ENCODE peak calls at places on chromosomes 6 and 20, in ten cellular contexts. V is CD8-positive, alpha-beta T cell; M is lower lobe of right lung; Y is right atrium auricular region; Z is brain microvascular endothelial cell; L is thoracic aorta; X is DND-41; T is pancreas; K is body of pancreas; A is suprapubic skin. Q is an unnamed sample. For H3K36me3, the result is how much of the 10 kb centered on the place peaks cover.

GRCh38 chr6:89492025-89492640 is 59.2 kb downstream of the ANKRD6 start:
- DNase-seq in X (no peak), Y (no peak), Z (no peak), A (no peak), V (no peak), T (no peak), L (no peak), M (no peak), K (no peak), Q (no peak)

GRCh38 chr6:71138416-71138815 is 150.2 kb upstream of the OGFRL1 start:
- DNase-seq in V (no peak), M (no peak), Z (no peak), X (no peak), L (no peak), K (no peak), Y (no peak), T (no peak), A (no peak), Q (no peak)

GRCh38 chr6:128743974-128744765 is 138.8 kb upstream of the LAMA2 start:
- DNase-seq in Y (no peak), Z (no peak), A (no peak), M (no peak), K (no peak), V (no peak), X (no peak), T (no peak), L (no peak), Q (no peak)

GRCh38 chr20:32078322-32078721 is 26.3 kb downstream of the HCK start:
- DNase-seq in K (no peak), Z (no peak), X (no peak), V (no peak), Y (no peak), T (no peak), L (no peak), M (no peak), A (no peak), Q (no peak)

GRCh38 chr6:43702522-43703440 is 15.2 kb upstream of the MRPS18A start:
- DNase-seq in M (peak), K (peak), X (peak), L (peak), V (no peak), A (peak), Y (peak), T (peak), Z (peak), Q (peak)

GRCh38 chr6:10237284-10238043 is 177.4 kb downstream of the TFAP2A start:
- DNase-seq in Z (peak), T (no peak), V (no peak), Y (no peak), L (no peak), M (no peak), X (no peak), K (no peak), A (no peak), Q (no peak)

GRCh38 chr20:49785851-49786174 is 26.8 kb upstream of the SLC9A8 start:
- DNase-seq in V (no peak), Y (no peak), X (no peak), T (no peak), A (no peak), M (no peak), Z (no peak), L (no peak), K (no peak), Q (no peak)

GRCh38 chr20:22315771-22316170 is 268.6 kb downstream of the FOXA2 start:
- DNase-seq in X (peak), K (no peak), V (no peak), M (no peak), L (no peak), T (no peak), Z (no peak), A (no peak), Y (no peak), Q (no peak)

GRCh38 chr6:145310116-145310515 is 425.2 kb downstream of the EPM2A start:
- DNase-seq in V (no peak), K (no peak), Z (no peak), L (no peak), X (no peak), Y (no peak), M (no peak), A (no peak), T (no peak), Q (no peak)

GRCh38 chr20:62576815-62577214 is 65.5 kb upstream of the SLCO4A1 start:
- DNase-seq in Z (peak), X (peak), M (no peak), Y (no peak), L (no peak), V (no peak), T (no peak), K (no peak), A (no peak), Q (no peak)

GRCh38 chr20:22453244-22454080 is 130.9 kb downstream of the FOXA2 start:
- DNase-seq in L (no peak), K (peak), M (no peak), A (no peak), T (peak), X (no peak), Z (no peak), V (no peak), Y (no peak), Q (no peak)

GRCh38 chr6:131112252-131112651 is 23.0 kb upstream of the AKAP7 start:
- DNase-seq in V (no peak), X (no peak), Z (no peak), T (no peak), Y (no peak), A (no peak), M (no peak), L (no peak), K (no peak), Q (no peak)

GRCh38 chr6:150491131-150491795 is 108.4 kb upstream of the PLEKHG1 start:
- DNase-seq in X (no peak), M (no peak), Z (peak), V (no peak), L (no peak), K (no peak), A (no peak), Y (no peak), T (no peak), Q (no peak)

GRCh38 chr6:41315203-41315602 is 20.2 kb upstream of the NCR2 start:
- DNase-seq in Y (no peak), A (no peak), L (no peak), X (no peak), T (no peak), V (no peak), Z (no peak), M (no peak), K (no peak), Q (no peak)

GRCh38 chr20:52847739-52848359 is 124.3 kb upstream of the TSHZ2 start:
- DNase-seq in M (no peak), A (no peak), V (no peak), T (no peak), K (peak), X (no peak), Z (no peak), L (no peak), Y (no peak), Q (no peak)

GRCh38 chr20:49853640-49854039 is 41.0 kb downstream of the SLC9A8 start:
- DNase-seq in L (no peak), V (no peak), Y (no peak), K (no peak), X (no peak), Z (peak), A (no peak), T (no peak), M (no peak), Q (no peak)

GRCh38 chr20:51696304-51697118 is 71.7 kb downstream of the ATP9A start:
- DNase-seq in M (no peak), K (no peak), A (no peak), T (no peak), L (no peak), Z (no peak), X (no peak), V (no peak), Y (no peak), Q (peak)

GRCh38 chr6:133512410-133513016 is 271.4 kb downstream of the EYA4 start:
- DNase-seq in T (peak), A (no peak), M (peak), K (peak), V (no peak), Y (no peak), X (peak), L (no peak), Z (peak), Q (peak)

GRCh38 chr6:81606965-81607381 is 145.5 kb downstream of the TENT5A start:
- DNase-seq in Y (no peak), T (no peak), X (no peak), V (no peak), A (no peak), L (no peak), K (no peak), Z (no peak), M (no peak), Q (no peak)

GRCh38 chr20:41635158-41635557 is 17.0 kb upstream of the CHD6 start:
- DNase-seq in L (no peak), M (no peak), T (no peak), Y (no peak), A (no peak), K (no peak), Z (no peak), X (no peak), V (no peak), Q (no peak)

GRCh38 chr6:148760568-148761531 is 14.0 kb downstream of the UST start:
- DNase-seq in X (peak), L (no peak), Y (no peak), K (peak), A (peak), M (peak), Z (peak), T (no peak), V (peak), Q (peak)

GRCh38 chr20:62219992-62220665 is at the start of gene HRH3:
- DNase-seq in K (peak), Y (no peak), V (peak), M (no peak), X (peak), A (no peak), L (no peak), Z (no peak), T (no peak), Q (peak)

GRCh38 chr6:73951186-73951585 is 255.2 kb downstream of the CD109 start:
- DNase-seq in V (no peak), T (no peak), K (no peak), X (no peak), A (no peak), Z (no peak), Y (no peak), L (no peak), M (no peak), Q (no peak)

GRCh38 chr20:47993035-47993755 is 207.9 kb upstream of the SULF2 start:
- DNase-seq in Z (no peak), L (no peak), K (no peak), M (no peak), A (no peak), X (no peak), T (no peak), V (no peak), Y (no peak), Q (no peak)

GRCh38 chr6:99490608-99491007 is 24.6 kb downstream of the USP45 start:
- DNase-seq in T (no peak), A (no peak), V (no peak), Y (no peak), X (no peak), L (no peak), K (no peak), Z (no peak), M (no peak), Q (no peak)

GRCh38 chr20:46434597-46434996 is 28.2 kb upstream of the ELMO2 start:
- DNase-seq in V (no peak), K (no peak), Y (no peak), T (no peak), L (no peak), A (no peak), X (no peak), Z (no peak), M (no peak), Q (no peak)

GRCh38 chr6:96235927-96236326 is 220.2 kb downstream of the FUT9 start:
- DNase-seq in T (no peak), V (no peak), Y (no peak), X (no peak), Z (no peak), A (no peak), L (no peak), M (no peak), K (no peak), Q (no peak)

GRCh38 chr6:389622-390021 is 1.9 kb upstream of the IRF4 start:
- DNase-seq in Y (no peak), Z (no peak), T (no peak), X (no peak), L (no peak), V (no peak), A (no peak), K (no peak), M (no peak), Q (no peak)
- TF ChIP-seq CTCF in Y (no peak), Z (no peak), T (no peak), X (peak), L (no peak), V (no peak), A (no peak), K (no peak), M (no peak), Q (no peak)

GRCh38 chr6:39924283-39924682 is 10.0 kb downstream of the MOCS1 start:
- DNase-seq in K (no peak), X (no peak), M (no peak), A (no peak), Y (no peak), Z (no peak), T (no peak), V (no peak), L (no peak), Q (no peak)
- H3K36me3 ChIP-seq in K (under half), X (under half), M (under half), A (under half), Y (under half), Z (under half), T (under half), V (under half), L (under half), Q (under half)

DNA sequence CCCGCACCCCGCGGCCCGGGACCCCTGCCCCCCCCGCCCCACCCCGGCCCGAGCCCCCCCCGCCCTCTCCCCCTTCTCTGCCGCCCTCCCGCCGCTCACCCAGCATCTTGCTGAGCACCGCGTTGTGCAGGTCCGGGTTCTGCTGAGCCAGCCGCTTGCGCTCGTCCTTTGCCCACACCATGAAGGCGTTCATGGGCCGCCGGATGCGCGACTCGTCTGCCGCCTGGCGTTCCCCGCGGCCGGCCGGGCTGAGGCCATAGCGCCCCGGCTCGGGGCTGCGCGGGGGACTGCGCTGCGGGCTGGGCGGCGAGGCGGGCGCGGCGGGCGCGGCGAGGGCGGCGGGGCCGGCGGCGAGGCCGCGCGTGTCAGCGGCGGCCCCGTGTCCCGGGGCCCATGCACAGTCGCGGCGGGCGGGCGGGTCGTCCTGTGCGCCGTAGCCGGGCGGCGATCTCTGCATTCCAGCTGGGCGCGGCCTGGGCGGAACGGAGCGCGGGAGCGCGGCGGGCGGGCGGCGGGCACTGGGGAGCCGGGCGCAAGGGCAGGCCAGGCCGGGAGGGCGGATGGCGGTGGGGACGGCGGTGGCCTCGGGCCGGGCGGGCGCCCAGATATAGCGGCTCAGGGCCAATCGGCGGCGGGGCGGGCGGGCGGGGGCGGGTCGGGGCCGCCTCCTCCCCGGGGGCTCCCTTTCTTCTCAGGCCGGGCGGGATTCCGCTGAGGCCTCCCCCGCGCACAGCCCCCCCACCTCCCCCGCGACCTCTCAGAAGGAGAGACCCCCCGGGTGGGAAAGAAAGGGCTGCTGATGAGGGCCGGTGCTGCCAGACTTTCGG is at the start of gene SOX18:
- DNase-seq in V (no peak), A (no peak), M (no peak), X (no peak), Z (no peak), L (no peak), T (no peak), K (no peak), Y (no peak), Q (no peak)
- TF ChIP-seq CTCF in V (no peak), A (no peak), M (no peak), X (no peak), Z (no peak), L (no peak), T (no peak), K (no peak), Y (no peak), Q (no peak)

GRCh38 chr6:112251170-112251945 is 3.0 kb downstream of the LAMA4 start:
- DNase-seq in K (peak), M (no peak), X (no peak), V (no peak), A (no peak), T (no peak), Y (no peak), Z (peak), L (no peak), Q (peak)
- H3K36me3 ChIP-seq in K (under half), M (under half), X (under half), V (under half), A (under half), T (under half), Y (under half), Z (under half), L (under half), Q (under half)

GRCh38 chr6:125888989-125889656 is 67.4 kb upstream of the HINT3 start:
- DNase-seq in X (no peak), A (no peak), V (no peak), Y (no peak), Z (peak), K (peak), T (no peak), L (no peak), M (no peak), Q (no peak)
- TF ChIP-seq CTCF in X (peak), A (peak), V (peak), Y (no peak), Z (peak), K (peak), T (peak), L (peak), M (peak), Q (peak)